ENCODE peak calls at places on chromosomes 7 and 10, in nine cellular contexts. One of them, this sample, is unnamed.

GRCh38 chr10:89122431-89123066 is 84.6 kb downstream of the CH25H start:
- DNase-seq in heart right ventricle: no peak
- DNase-seq in body of pancreas: no peak
- DNase-seq in SJSA1: no peak
- DNase-seq in CD8-positive, alpha-beta T cell: no peak
- DNase-seq in left ventricle myocardium inferior: no peak
- DNase-seq in adrenal gland: peak; percentile 26
- DNase-seq in heart left ventricle: no peak
- DNase-seq in neuronal stem cell: no peak
- DNase-seq in this sample: no peak

GRCh38 chr7:17690030-17690429 is 250.3 kb downstream of the SNX13 start:
- DNase-seq in SJSA1: peak; percentile 55
- DNase-seq in heart left ventricle: no peak
- DNase-seq in body of pancreas: no peak
- DNase-seq in heart right ventricle: no peak
- DNase-seq in adrenal gland: no peak
- DNase-seq in neuronal stem cell: no peak
- DNase-seq in CD8-positive, alpha-beta T cell: no peak
- DNase-seq in left ventricle myocardium inferior: no peak
- DNase-seq in this sample: no peak

GRCh38 chr10:4981722-4982471 is 18.7 kb downstream of the AKR1C1 start:
- DNase-seq in heart left ventricle: no peak
- DNase-seq in adrenal gland: peak; percentile 27
- DNase-seq in CD8-positive, alpha-beta T cell: no peak
- DNase-seq in body of pancreas: peak; percentile 65
- DNase-seq in SJSA1: no peak
- DNase-seq in heart right ventricle: no peak
- DNase-seq in neuronal stem cell: peak; percentile 33
- DNase-seq in left ventricle myocardium inferior: no peak
- DNase-seq in this sample: peak; percentile 25

GRCh38 chr7:32043688-32044087 is 26.5 kb downstream of the PDE1C start:
- DNase-seq in body of pancreas: no peak
- DNase-seq in CD8-positive, alpha-beta T cell: no peak
- DNase-seq in left ventricle myocardium inferior: no peak
- DNase-seq in heart right ventricle: no peak
- DNase-seq in heart left ventricle: no peak
- DNase-seq in neuronal stem cell: no peak
- DNase-seq in SJSA1: no peak
- DNase-seq in adrenal gland: no peak
- DNase-seq in this sample: no peak

GRCh38 chr7:101941481-101942383 is 124.3 kb downstream of the CUX1 start:
- DNase-seq in heart right ventricle: no peak
- DNase-seq in body of pancreas: no peak
- DNase-seq in SJSA1: no peak
- DNase-seq in neuronal stem cell: no peak
- DNase-seq in adrenal gland: peak; percentile 32
- DNase-seq in CD8-positive, alpha-beta T cell: no peak
- DNase-seq in heart left ventricle: no peak
- DNase-seq in left ventricle myocardium inferior: no peak
- DNase-seq in this sample: no peak

GRCh38 chr10:63003816-63004453 is 129.2 kb upstream of the NRBF2 start:
- DNase-seq in heart left ventricle: no peak
- DNase-seq in neuronal stem cell: no peak
- DNase-seq in SJSA1: no peak
- DNase-seq in heart right ventricle: no peak
- DNase-seq in adrenal gland: no peak
- DNase-seq in body of pancreas: no peak
- DNase-seq in CD8-positive, alpha-beta T cell: no peak
- DNase-seq in left ventricle myocardium inferior: no peak
- DNase-seq in this sample: no peak

GRCh38 chr7:70696139-70696782 is 435.7 kb upstream of the GALNT17 start:
- DNase-seq in heart left ventricle: no peak
- DNase-seq in body of pancreas: no peak
- DNase-seq in heart right ventricle: no peak
- DNase-seq in SJSA1: no peak
- DNase-seq in left ventricle myocardium inferior: no peak
- DNase-seq in CD8-positive, alpha-beta T cell: no peak
- DNase-seq in adrenal gland: no peak
- DNase-seq in neuronal stem cell: peak; percentile 24
- DNase-seq in this sample: peak; percentile 24

GRCh38 chr7:6237002-6237401 is 35.4 kb downstream of the CYTH3 start:
- DNase-seq in body of pancreas: no peak
- DNase-seq in adrenal gland: no peak
- DNase-seq in neuronal stem cell: no peak
- DNase-seq in SJSA1: no peak
- DNase-seq in CD8-positive, alpha-beta T cell: no peak
- DNase-seq in left ventricle myocardium inferior: no peak
- DNase-seq in heart right ventricle: no peak
- DNase-seq in heart left ventricle: no peak
- DNase-seq in this sample: no peak

GRCh38 chr10:80196270-80196949 is 8.9 kb downstream of the ANXA11 start:
- DNase-seq in SJSA1: no peak
- DNase-seq in adrenal gland: peak; percentile 52
- DNase-seq in neuronal stem cell: no peak
- DNase-seq in CD8-positive, alpha-beta T cell: peak; percentile 55
- DNase-seq in left ventricle myocardium inferior: no peak
- DNase-seq in body of pancreas: peak; percentile 90
- DNase-seq in heart right ventricle: no peak
- DNase-seq in heart left ventricle: peak; percentile 63
- DNase-seq in this sample: peak; percentile 69

GRCh38 chr7:48525726-48526374 is 354.6 kb downstream of the ABCA13 start:
- DNase-seq in heart right ventricle: no peak
- DNase-seq in body of pancreas: no peak
- DNase-seq in SJSA1: no peak
- DNase-seq in heart left ventricle: no peak
- DNase-seq in adrenal gland: no peak
- DNase-seq in left ventricle myocardium inferior: no peak
- DNase-seq in neuronal stem cell: no peak
- DNase-seq in CD8-positive, alpha-beta T cell: no peak
- DNase-seq in this sample: no peak

GRCh38 chr10:97320480-97321031 is 1.5 kb downstream of the FRAT1 start:
- DNase-seq in SJSA1: no peak
- DNase-seq in heart left ventricle: peak; percentile 62
- DNase-seq in neuronal stem cell: no peak
- DNase-seq in left ventricle myocardium inferior: no peak
- DNase-seq in heart right ventricle: peak; percentile 22
- DNase-seq in body of pancreas: peak; percentile 39
- DNase-seq in adrenal gland: no peak
- DNase-seq in CD8-positive, alpha-beta T cell: peak; percentile 9
- DNase-seq in this sample: no peak

GRCh38 chr10:97319671-97320479 is 804 bp downstream of the FRAT1 start:
- DNase-seq in heart right ventricle: peak; percentile 60
- DNase-seq in heart left ventricle: peak; percentile 86
- DNase-seq in neuronal stem cell: peak; percentile 54
- DNase-seq in body of pancreas: peak; percentile 61
- DNase-seq in adrenal gland: peak; percentile 58
- DNase-seq in CD8-positive, alpha-beta T cell: peak; percentile 53
- DNase-seq in SJSA1: peak; percentile 62
- DNase-seq in left ventricle myocardium inferior: peak; percentile 57
- DNase-seq in this sample: no peak

GRCh38 chr10:97318772-97319651 is at the start of gene FRAT1:
- DNase-seq in adrenal gland: peak; percentile 90
- DNase-seq in SJSA1: peak; percentile 88
- DNase-seq in left ventricle myocardium inferior: peak; percentile 93
- DNase-seq in heart left ventricle: peak; percentile 95
- DNase-seq in CD8-positive, alpha-beta T cell: peak; percentile 86
- DNase-seq in body of pancreas: peak; percentile 93
- DNase-seq in neuronal stem cell: peak; percentile 90
- DNase-seq in heart right ventricle: peak; percentile 92
- DNase-seq in this sample: peak; percentile 86

GRCh38 chr10:97321807-97322195 is 2.7 kb downstream of the FRAT1 start:
- DNase-seq in SJSA1: no peak
- DNase-seq in CD8-positive, alpha-beta T cell: no peak
- DNase-seq in adrenal gland: no peak
- DNase-seq in heart left ventricle: no peak
- DNase-seq in heart right ventricle: no peak
- DNase-seq in left ventricle myocardium inferior: no peak
- DNase-seq in neuronal stem cell: no peak
- DNase-seq in body of pancreas: no peak
- DNase-seq in this sample: peak; percentile 49

DNA sequence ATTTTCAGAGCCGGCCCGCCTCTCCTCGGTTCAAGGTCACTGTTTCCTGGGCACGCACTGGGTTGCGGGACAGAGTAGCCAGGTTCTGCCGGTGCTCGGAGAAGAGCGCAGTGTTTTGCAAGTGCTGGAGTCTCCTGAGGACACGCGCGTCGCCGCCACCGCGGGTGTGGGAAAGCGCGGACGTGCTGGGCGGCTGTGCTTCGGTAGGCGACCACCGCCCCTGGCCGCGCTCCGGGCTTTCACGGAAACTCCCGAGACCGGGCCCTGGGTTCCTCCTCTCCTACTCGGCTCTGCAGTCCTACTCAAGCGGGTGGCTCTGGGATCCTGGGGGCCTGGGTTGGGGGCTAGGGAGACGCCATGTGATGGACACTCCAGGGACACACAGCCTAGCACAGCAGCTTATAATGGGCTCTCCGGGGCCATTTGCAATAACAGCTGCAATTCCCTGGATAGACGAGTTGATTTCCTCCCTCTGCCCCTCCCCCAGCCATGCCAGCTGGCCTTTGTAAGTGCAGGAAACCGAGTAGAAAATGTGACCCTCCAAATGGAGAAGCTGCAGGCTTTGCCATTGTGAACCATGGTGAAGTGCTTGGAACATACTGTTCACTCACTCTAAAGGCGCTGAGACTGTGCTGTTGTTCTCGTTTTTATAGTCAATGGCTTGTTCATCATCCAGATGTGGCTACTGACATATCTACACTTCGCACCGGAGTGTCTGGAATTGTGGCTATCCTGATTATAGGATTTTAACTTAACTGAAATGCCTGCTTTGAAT is 2.1 kb downstream of the FRAT1 start:
- DNase-seq in heart left ventricle: peak; percentile 70
- DNase-seq in heart right ventricle: peak; percentile 34
- DNase-seq in CD8-positive, alpha-beta T cell: no peak
- DNase-seq in neuronal stem cell: no peak
- DNase-seq in SJSA1: no peak
- DNase-seq in left ventricle myocardium inferior: peak; percentile 55
- DNase-seq in body of pancreas: peak; percentile 35
- DNase-seq in adrenal gland: peak; percentile 53
- DNase-seq in this sample: peak; percentile 72
- H3K4me1 ChIP-seq in heart left ventricle: peaks cover 50% of the 10 kb centered on the region
- H3K4me1 ChIP-seq in heart right ventricle: peaks cover 32% of the 10 kb centered on the region
- H3K4me1 ChIP-seq in CD8-positive, alpha-beta T cell: peaks cover 24% of the 10 kb centered on the region
- H3K4me1 ChIP-seq in neuronal stem cell: peaks cover 8% of the 10 kb centered on the region
- H3K4me1 ChIP-seq in SJSA1: peaks cover 15% of the 10 kb centered on the region
- H3K4me1 ChIP-seq in left ventricle myocardium inferior: peaks cover 39% of the 10 kb centered on the region
- H3K4me1 ChIP-seq in body of pancreas: peaks cover 29% of the 10 kb centered on the region
- H3K4me1 ChIP-seq in adrenal gland: peaks cover 29% of the 10 kb centered on the region
- H3K4me1 ChIP-seq in this sample: peaks cover 11% of the 10 kb centered on the region

GRCh38 chr7:82375713-82376112 is 67.9 kb downstream of the CACNA2D1 start:
- DNase-seq in heart right ventricle: no peak
- DNase-seq in CD8-positive, alpha-beta T cell: no peak
- DNase-seq in body of pancreas: no peak
- DNase-seq in adrenal gland: no peak
- DNase-seq in left ventricle myocardium inferior: no peak
- DNase-seq in SJSA1: no peak
- DNase-seq in heart left ventricle: no peak
- DNase-seq in neuronal stem cell: no peak
- DNase-seq in this sample: no peak
- H3K4me3 ChIP-seq in heart right ventricle: no peak overlapping the region
- H3K4me3 ChIP-seq in CD8-positive, alpha-beta T cell: no peak overlapping the region
- H3K4me3 ChIP-seq in body of pancreas: no peak overlapping the region
- H3K4me3 ChIP-seq in adrenal gland: no peak overlapping the region
- H3K4me3 ChIP-seq in left ventricle myocardium inferior: no peak overlapping the region
- H3K4me3 ChIP-seq in SJSA1: no peak overlapping the region
- H3K4me3 ChIP-seq in heart left ventricle: no peak overlapping the region
- H3K4me3 ChIP-seq in neuronal stem cell: no peak overlapping the region
- H3K4me3 ChIP-seq in this sample: no peak overlapping the region

GRCh38 chr10:117635851-117636250 is 93.3 kb downstream of the EMX2 start:
- DNase-seq in heart right ventricle: no peak
- DNase-seq in SJSA1: no peak
- DNase-seq in left ventricle myocardium inferior: no peak
- DNase-seq in adrenal gland: no peak
- DNase-seq in CD8-positive, alpha-beta T cell: no peak
- DNase-seq in body of pancreas: no peak
- DNase-seq in neuronal stem cell: no peak
- DNase-seq in heart left ventricle: no peak
- DNase-seq in this sample: no peak

GRCh38 chr10:117640406-117640805 is 97.9 kb downstream of the EMX2 start:
- DNase-seq in left ventricle myocardium inferior: no peak
- DNase-seq in heart right ventricle: no peak
- DNase-seq in SJSA1: no peak
- DNase-seq in neuronal stem cell: no peak
- DNase-seq in body of pancreas: no peak
- DNase-seq in adrenal gland: no peak
- DNase-seq in heart left ventricle: no peak
- DNase-seq in CD8-positive, alpha-beta T cell: no peak
- DNase-seq in this sample: no peak

GRCh38 chr10:117638664-117639200 is 96.2 kb downstream of the EMX2 start:
- DNase-seq in neuronal stem cell: no peak
- DNase-seq in CD8-positive, alpha-beta T cell: no peak
- DNase-seq in adrenal gland: no peak
- DNase-seq in body of pancreas: no peak
- DNase-seq in SJSA1: no peak
- DNase-seq in heart left ventricle: no peak
- DNase-seq in heart right ventricle: no peak
- DNase-seq in left ventricle myocardium inferior: no peak
- DNase-seq in this sample: no peak
- H3K27me3 ChIP-seq in neuronal stem cell: no peaks in the 10 kb centered on the region
- H3K27me3 ChIP-seq in CD8-positive, alpha-beta T cell: no peaks in the 10 kb centered on the region
- H3K27me3 ChIP-seq in adrenal gland: no peaks in the 10 kb centered on the region
- H3K27me3 ChIP-seq in body of pancreas: no peaks in the 10 kb centered on the region
- H3K27me3 ChIP-seq in SJSA1: peaks cover 13% of the 10 kb centered on the region
- H3K27me3 ChIP-seq in heart left ventricle: no peaks in the 10 kb centered on the region
- H3K27me3 ChIP-seq in heart right ventricle: peaks cover 9% of the 10 kb centered on the region
- H3K27me3 ChIP-seq in left ventricle myocardium inferior: peaks cover 44% of the 10 kb centered on the region
- H3K27me3 ChIP-seq in this sample: no peaks in the 10 kb centered on the region

GRCh38 chr7:47332213-47332612 is 249.7 kb downstream of the TNS3 start:
- DNase-seq in heart left ventricle: no peak
- DNase-seq in adrenal gland: no peak
- DNase-seq in CD8-positive, alpha-beta T cell: no peak
- DNase-seq in SJSA1: no peak
- DNase-seq in heart right ventricle: no peak
- DNase-seq in neuronal stem cell: no peak
- DNase-seq in body of pancreas: no peak
- DNase-seq in left ventricle myocardium inferior: no peak
- DNase-seq in this sample: no peak

GRCh38 chr7:47335071-47335470 is 246.8 kb downstream of the TNS3 start:
- DNase-seq in neuronal stem cell: no peak
- DNase-seq in SJSA1: no peak
- DNase-seq in heart left ventricle: no peak
- DNase-seq in left ventricle myocardium inferior: no peak
- DNase-seq in body of pancreas: peak; percentile 4
- DNase-seq in heart right ventricle: no peak
- DNase-seq in CD8-positive, alpha-beta T cell: no peak
- DNase-seq in adrenal gland: no peak
- DNase-seq in this sample: no peak

GRCh38 chr7:47332681-47333080 is 249.2 kb downstream of the TNS3 start:
- DNase-seq in body of pancreas: no peak
- DNase-seq in heart right ventricle: no peak
- DNase-seq in adrenal gland: no peak
- DNase-seq in heart left ventricle: no peak
- DNase-seq in left ventricle myocardium inferior: no peak
- DNase-seq in CD8-positive, alpha-beta T cell: no peak
- DNase-seq in SJSA1: no peak
- DNase-seq in neuronal stem cell: no peak
- DNase-seq in this sample: no peak

GRCh38 chr7:47333959-47334358 is 248.0 kb downstream of the TNS3 start:
- DNase-seq in SJSA1: no peak
- DNase-seq in CD8-positive, alpha-beta T cell: no peak
- DNase-seq in body of pancreas: peak; percentile 6
- DNase-seq in heart left ventricle: no peak
- DNase-seq in left ventricle myocardium inferior: no peak
- DNase-seq in adrenal gland: no peak
- DNase-seq in heart right ventricle: no peak
- DNase-seq in neuronal stem cell: no peak
- DNase-seq in this sample: no peak

GRCh38 chr7:47333131-47333887 is 248.6 kb downstream of the TNS3 start:
- DNase-seq in CD8-positive, alpha-beta T cell: no peak
- DNase-seq in left ventricle myocardium inferior: no peak
- DNase-seq in body of pancreas: no peak
- DNase-seq in SJSA1: no peak
- DNase-seq in heart left ventricle: no peak
- DNase-seq in neuronal stem cell: no peak
- DNase-seq in heart right ventricle: no peak
- DNase-seq in adrenal gland: no peak
- DNase-seq in this sample: no peak
- H3K4me1 ChIP-seq in CD8-positive, alpha-beta T cell: no peaks in the 10 kb centered on the region
- H3K4me1 ChIP-seq in left ventricle myocardium inferior: peaks cover 98% of the 10 kb centered on the region
- H3K4me1 ChIP-seq in body of pancreas: peaks cover 11% of the 10 kb centered on the region
- H3K4me1 ChIP-seq in SJSA1: peaks cover 62% of the 10 kb centered on the region
- H3K4me1 ChIP-seq in heart left ventricle: peaks cover 24% of the 10 kb centered on the region
- H3K4me1 ChIP-seq in neuronal stem cell: peaks cover 21% of the 10 kb centered on the region
- H3K4me1 ChIP-seq in heart right ventricle: peaks cover 68% of the 10 kb centered on the region
- H3K4me1 ChIP-seq in adrenal gland: peaks cover 12% of the 10 kb centered on the region
- H3K4me1 ChIP-seq in this sample: peaks cover 31% of the 10 kb centered on the region